ENCODE peak calls at places on chromosomes 3 and 15, in four cellular contexts. G is AG08395, D is AG04450, Y is RCC 7860. E is an unnamed sample.

GRCh38 chr15:59306520-59307163 is 66.0 kb downstream of the MYO1E start:
- DNase-seq in G (peak; percentile 55), D (no peak), Y (peak; percentile 38), E (no peak)

GRCh38 chr3:155218470-155218869 is 75.0 kb downstream of the STRIT1 start:
- DNase-seq in G (no peak), D (no peak), Y (no peak), E (no peak)

GRCh38 chr3:135995766-135996165 is 30.2 kb downstream of the PPP2R3A start:
- DNase-seq in G (no peak), D (no peak), Y (no peak), E (no peak)

GRCh38 chr15:34109775-34110663 is 8.1 kb downstream of the PGBD4 start:
- DNase-seq in G (peak; percentile 36), D (peak; percentile 16), Y (peak; percentile 29), E (peak; percentile 70)

GRCh38 chr3:128555098-128555825 is 62.3 kb upstream of the GATA2 start:
- DNase-seq in G (no peak), D (no peak), Y (no peak), E (no peak)

GRCh38 chr3:183653209-183654064 is 18.0 kb downstream of the KLHL24 start:
- DNase-seq in G (no peak), D (no peak), Y (no peak), E (peak; percentile 45)

GRCh38 chr3:46481636-46482035 is 16.1 kb upstream of the RTP3 start:
- DNase-seq in G (peak; percentile 31), D (no peak), Y (no peak), E (no peak)

GRCh38 chr3:172447611-172448579 is at the start of gene GHSR:
- DNase-seq in G (no peak), D (no peak), Y (no peak), E (no peak)

GRCh38 chr3:45119824-45120614 is 26.2 kb downstream of the CDCP1 start:
- DNase-seq in G (no peak), D (no peak), Y (peak; percentile 79), E (no peak)

GRCh38 chr3:197083486-197083885 is 53.9 kb upstream of the MELTF start:
- DNase-seq in G (peak; percentile 71), D (peak; percentile 29), Y (peak; percentile 60), E (no peak)

GRCh38 chr3:133437391-133438093 is 37.7 kb downstream of the BFSP2 start:
- DNase-seq in G (peak; percentile 31), D (no peak), Y (no peak), E (peak; percentile 36)

GRCh38 chr3:38454179-38454883 is 641 bp downstream of the ACVR2B start:
- DNase-seq in G (peak; percentile 35), D (no peak), Y (no peak), E (no peak)

GRCh38 chr15:59553879-59554735 is 57.5 kb upstream of the GCNT3 start:
- DNase-seq in G (peak; percentile 58), D (no peak), Y (peak; percentile 39), E (no peak)

GRCh38 chr3:10333359-10333670 is 12.4 kb upstream of the SEC13 start:
- DNase-seq in G (no peak), D (no peak), Y (no peak), E (no peak)

E was measured in NAMALWA.